ENCODE peak calls at places on chromosomes 3 and 15, in five cellular contexts. Y, W, R, I and P are unnamed samples.

GRCh38 chr15:40843885-40844542 is at the start of gene SPINT1:
- DNase-seq in W (no peak), I (peak), Y (no peak), R (peak), P (peak)

GRCh38 chr3:46440531-46441294 is 24.0 kb downstream of the LTF start:
- DNase-seq in R (no peak), W (no peak), Y (no peak), I (no peak), P (no peak)

GRCh38 chr15:48059786-48060185 is 61.0 kb upstream of the SLC24A5 start:
- DNase-seq in W (peak), R (no peak), I (no peak), Y (no peak), P (no peak)

GRCh38 chr3:4686619-4687018 is 193.5 kb downstream of the ITPR1 start:
- DNase-seq in R (no peak), W (no peak), I (no peak), Y (no peak), P (no peak)

GRCh38 chr3:182954553-182954952 is 25.8 kb downstream of the DCUN1D1 start:
- DNase-seq in Y (no peak), W (no peak), I (no peak), R (no peak), P (no peak)

GRCh38 chr15:55685292-55685691 is 57.7 kb downstream of the PRTG start:
- DNase-seq in I (no peak), Y (no peak), W (no peak), R (no peak), P (no peak)

GRCh38 chr3:94429517-94429916 is 366.7 kb downstream of the NSUN3 start:
- DNase-seq in I (no peak), W (no peak), Y (no peak), R (no peak), P (no peak)

GRCh38 chr3:99809565-99809964 is 8.1 kb upstream of the CMSS1 start:
- DNase-seq in W (no peak), I (no peak), Y (no peak), R (no peak), P (no peak)

GRCh38 chr3:64270143-64270542 is 44.9 kb upstream of the PRICKLE2 start:
- DNase-seq in I (no peak), R (no peak), W (no peak), Y (no peak), P (no peak)

GRCh38 chr3:42492508-42493080 is 9.8 kb upstream of the VIPR1 start:
- DNase-seq in I (no peak), W (no peak), R (no peak), Y (no peak), P (no peak)

GRCh38 chr3:95595416-95596075 is 1218.8 kb upstream of the EPHA6 start:
- DNase-seq in Y (no peak), W (no peak), R (no peak), I (no peak), P (no peak)

GRCh38 chr3:41690766-41691563 is 270.9 kb downstream of the ULK4 start:
- DNase-seq in I (no peak), W (no peak), R (no peak), Y (no peak), P (peak)

GRCh38 chr3:106827515-106828213 is 549.6 kb upstream of the CCDC54 start:
- DNase-seq in R (no peak), W (no peak), Y (no peak), I (no peak), P (no peak)

GRCh38 chr15:71239592-71240364 is 124.5 kb downstream of the THSD4 start:
- DNase-seq in I (no peak), W (no peak), Y (no peak), R (no peak), P (no peak)

GRCh38 chr3:38224357-38224756 is 41.3 kb upstream of the SLC22A13 start:
- DNase-seq in I (no peak), R (no peak), W (no peak), Y (no peak), P (no peak)

GRCh38 chr3:194296448-194296831 is 54.7 kb downstream of the CPN2 start:
- DNase-seq in Y (peak), R (no peak), I (no peak), W (no peak), P (no peak)

GRCh38 chr3:13111173-13111873 is 38.1 kb upstream of the IQSEC1 start:
- DNase-seq in I (no peak), W (no peak), Y (no peak), R (no peak), P (no peak)

GRCh38 chr3:150410311-150411105 is 2.4 kb downstream of the TSC22D2 start:
- DNase-seq in I (peak), W (peak), Y (no peak), R (peak), P (no peak)

GRCh38 chr3:104564045-104564643 is 802.6 kb upstream of the ALCAM start:
- DNase-seq in R (peak), W (no peak), I (peak), Y (peak), P (peak)

GRCh38 chr3:180358179-180358578 is 243.8 kb upstream of the TTC14 start:
- DNase-seq in R (no peak), I (no peak), W (no peak), Y (no peak), P (no peak)

GRCh38 chr15:82303956-82304640 is 41.5 kb downstream of the SAXO2 start:
- DNase-seq in W (no peak), Y (no peak), I (no peak), R (no peak), P (no peak)

GRCh38 chr3:71030748-71031147 is 552.8 kb downstream of the FOXP1 start:
- DNase-seq in Y (no peak), R (no peak), W (no peak), I (no peak), P (no peak)